ENCODE peak calls at places on chromosomes 12 and 14, in four cellular contexts. A, W, Z and C are unnamed samples.

GRCh38 chr12:89181271-89181920 is 170.9 kb downstream of the DUSP6 start:
- ATAC-seq in A (no peak), W (no peak), Z (no peak), C (peak; percentile 82)

GRCh38 chr12:23006413-23006812 is 381.4 kb downstream of the ETNK1 start:
- ATAC-seq in A (no peak), W (no peak), Z (no peak), C (peak; percentile 61)

GRCh38 chr14:80944861-80945617 is 3.5 kb upstream of the CEP128 start:
- ATAC-seq in A (no peak), W (no peak), Z (no peak), C (no peak)

GRCh38 chr12:21528953-21529352 is 2.9 kb downstream of the SPX start:
- ATAC-seq in A (peak; percentile 69), W (no peak), Z (no peak), C (no peak)

GRCh38 chr14:57845802-57846531 is 19.9 kb downstream of the SLC35F4 start:
- ATAC-seq in A (peak; percentile 41), W (no peak), Z (no peak), C (no peak)

GRCh38 chr14:67269338-67270060 is 28.3 kb downstream of the PALS1 start:
- ATAC-seq in A (peak; percentile 82), W (no peak), Z (no peak), C (no peak)

GRCh38 chr12:115771065-115771464 is 506.4 kb downstream of the MED13L start:
- ATAC-seq in A (peak; percentile 52), W (peak; percentile 73), Z (no peak), C (no peak)

GRCh38 chr14:73467377-73467776 is 9.0 kb upstream of the NUMB start:
- ATAC-seq in A (no peak), W (no peak), Z (no peak), C (no peak)

GRCh38 chr12:94427520-94428381 is 31.9 kb downstream of the CEP83 start:
- ATAC-seq in A (peak; percentile 78), W (no peak), Z (no peak), C (no peak)

GRCh38 chr12:7017870-7018349 is 366 bp downstream of the LPCAT3 start:
- ATAC-seq in A (peak; percentile 28), W (peak; percentile 55), Z (peak; percentile 2), C (peak; percentile 3)

GRCh38 chr12:110109037-110109836 is 14.9 kb upstream of the IFT81 start:
- ATAC-seq in A (peak; percentile 88), W (peak; percentile 62), Z (no peak), C (peak; percentile 75)

GRCh38 chr12:25412735-25413134 is 140.3 kb downstream of the LMNTD1 start:
- ATAC-seq in A (no peak), W (no peak), Z (no peak), C (no peak)

GRCh38 chr14:45249847-45250575 is 3.0 kb downstream of the MIS18BP1 start:
- ATAC-seq in A (no peak), W (no peak), Z (no peak), C (peak; percentile 29)